ENCODE peak calls at places on chromosomes 6 and 20, in six cellular contexts. R is IMR-90, Q is mesenchymal stem cell, M is H9, T is trophoblast cell, P is H1. J is an unnamed sample.

GRCh38 chr20:10376271-10377075 is 57.5 kb downstream of the MKKS start:
- DNase-seq in R (peak), Q (peak), M (no peak), T (no peak), P (no peak), J (no peak)

GRCh38 chr20:45095753-45096371 is 5.1 kb downstream of the KCNS1 start:
- DNase-seq in R (peak), Q (peak), M (peak), T (peak), P (peak), J (peak)

GRCh38 chr6:107700016-107700335 is 124.1 kb downstream of the SCML4 start:
- DNase-seq in R (no peak), Q (no peak), M (no peak), T (no peak), P (no peak), J (no peak)

GRCh38 chr6:157682856-157683481 is 140.1 kb upstream of the SNX9 start:
- DNase-seq in R (peak), Q (peak), M (no peak), T (peak), P (no peak), J (no peak)

GRCh38 chr6:106688177-106688951 is 59.0 kb downstream of the QRSL1 start:
- DNase-seq in R (no peak), Q (no peak), M (no peak), T (peak), P (no peak), J (no peak)

GRCh38 chr6:123434186-123434585 is 202.6 kb downstream of the TRDN start:
- DNase-seq in R (no peak), Q (no peak), M (no peak), T (no peak), P (no peak), J (no peak)

GRCh38 chr6:106608080-106608668 is 21.1 kb downstream of the RTN4IP1 start:
- DNase-seq in R (peak), Q (peak), M (no peak), T (peak), P (no peak), J (peak)

GRCh38 chr6:129117355-129117754 is 234.4 kb downstream of the LAMA2 start:
- DNase-seq in R (no peak), Q (no peak), M (no peak), T (no peak), P (no peak), J (no peak)

GRCh38 chr20:1278323-1278660 is 12.2 kb downstream of the SNPH start:
- DNase-seq in R (no peak), Q (no peak), M (no peak), T (no peak), P (no peak), J (no peak)

GRCh38 chr20:19750907-19751636 is 7.0 kb upstream of the RIN2 start:
- DNase-seq in R (no peak), Q (no peak), M (no peak), T (no peak), P (no peak), J (no peak)

GRCh38 chr6:24908555-24908954 is 27.2 kb downstream of the RIPOR2 start:
- DNase-seq in R (peak), Q (no peak), M (no peak), T (peak), P (no peak), J (no peak)

GRCh38 chr20:9177278-9177677 is 108.4 kb downstream of the PLCB4 start:
- DNase-seq in R (no peak), Q (peak), M (no peak), T (no peak), P (no peak), J (no peak)

GRCh38 chr20:53986037-53986436 is 84.4 kb downstream of the BCAS1 start:
- DNase-seq in R (no peak), Q (no peak), M (no peak), T (no peak), P (no peak), J (no peak)

GRCh38 chr20:1212607-1213396 is 9.5 kb downstream of the C20orf202 start:
- DNase-seq in R (peak), Q (peak), M (peak), T (peak), P (peak), J (peak)

GRCh38 chr20:37680420-37680819 is 13.4 kb upstream of the CTNNBL1 start:
- DNase-seq in R (no peak), Q (peak), M (no peak), T (peak), P (no peak), J (no peak)

GRCh38 chr6:89970609-89971337 is 76.5 kb downstream of the GJA10 start:
- DNase-seq in R (peak), Q (peak), M (no peak), T (peak), P (no peak), J (peak)

GRCh38 chr6:113824411-113824810 is 32.7 kb upstream of the MARCKS start:
- DNase-seq in R (peak), Q (no peak), M (no peak), T (no peak), P (no peak), J (no peak)

GRCh38 chr6:113137411-113137810 is 719.7 kb upstream of the MARCKS start:
- DNase-seq in R (no peak), Q (no peak), M (no peak), T (no peak), P (no peak), J (no peak)

GRCh38 chr6:25684565-25684964 is 32.5 kb downstream of the SCGN start:
- DNase-seq in R (no peak), Q (no peak), M (no peak), T (no peak), P (no peak), J (no peak)

GRCh38 chr20:62063601-62063980 is 2.1 kb downstream of the TAF4 start:
- DNase-seq in R (peak), Q (peak), M (peak), T (no peak), P (no peak), J (peak)

GRCh38 chr20:6525447-6526303 is 241.8 kb upstream of the BMP2 start:
- DNase-seq in R (peak), Q (peak), M (peak), T (no peak), P (no peak), J (no peak)

GRCh38 chr20:50717974-50718761 is 13.2 kb upstream of the PARD6B start:
- DNase-seq in R (no peak), Q (no peak), M (no peak), T (no peak), P (no peak), J (no peak)

GRCh38 chr6:14310955-14311354 is 193.4 kb downstream of the CD83 start:
- DNase-seq in R (no peak), Q (peak), M (no peak), T (peak), P (no peak), J (no peak)

GRCh38 chr6:52712136-52712535 is 41.2 kb downstream of the TMEM14A start:
- DNase-seq in R (peak), Q (no peak), M (no peak), T (no peak), P (no peak), J (no peak)

GRCh38 chr6:650098-650497 is 6.8 kb downstream of the HUS1B start:
- DNase-seq in R (peak), Q (peak), M (no peak), T (peak), P (no peak), J (no peak)

GRCh38 chr20:11255860-11256259 is 582.1 kb upstream of the JAG1 start:
- DNase-seq in R (no peak), Q (no peak), M (no peak), T (no peak), P (no peak), J (no peak)

GRCh38 chr20:44361021-44361420 is 5.5 kb downstream of the HNF4A start:
- DNase-seq in R (no peak), Q (no peak), M (no peak), T (no peak), P (no peak), J (no peak)

GRCh38 chr6:110523461-110524021 is 47.1 kb upstream of the SLC22A16 start:
- DNase-seq in R (no peak), Q (peak), M (no peak), T (no peak), P (no peak), J (no peak)

GRCh38 chr6:30767944-30768301 is 23.6 kb upstream of the IER3 start:
- DNase-seq in R (no peak), Q (no peak), M (no peak), T (no peak), P (no peak), J (no peak)

GRCh38 chr6:30768634-30769087 is 24.3 kb upstream of the IER3 start:
- DNase-seq in R (no peak), Q (no peak), M (no peak), T (no peak), P (no peak), J (no peak)

GRCh38 chr6:30769088-30769852 is 24.9 kb upstream of the IER3 start:
- DNase-seq in R (peak), Q (peak), M (peak), T (peak), P (no peak), J (no peak)

GRCh38 chr6:30766461-30767157 is 22.3 kb upstream of the IER3 start:
- DNase-seq in R (no peak), Q (no peak), M (no peak), T (no peak), P (no peak), J (no peak)

DNA sequence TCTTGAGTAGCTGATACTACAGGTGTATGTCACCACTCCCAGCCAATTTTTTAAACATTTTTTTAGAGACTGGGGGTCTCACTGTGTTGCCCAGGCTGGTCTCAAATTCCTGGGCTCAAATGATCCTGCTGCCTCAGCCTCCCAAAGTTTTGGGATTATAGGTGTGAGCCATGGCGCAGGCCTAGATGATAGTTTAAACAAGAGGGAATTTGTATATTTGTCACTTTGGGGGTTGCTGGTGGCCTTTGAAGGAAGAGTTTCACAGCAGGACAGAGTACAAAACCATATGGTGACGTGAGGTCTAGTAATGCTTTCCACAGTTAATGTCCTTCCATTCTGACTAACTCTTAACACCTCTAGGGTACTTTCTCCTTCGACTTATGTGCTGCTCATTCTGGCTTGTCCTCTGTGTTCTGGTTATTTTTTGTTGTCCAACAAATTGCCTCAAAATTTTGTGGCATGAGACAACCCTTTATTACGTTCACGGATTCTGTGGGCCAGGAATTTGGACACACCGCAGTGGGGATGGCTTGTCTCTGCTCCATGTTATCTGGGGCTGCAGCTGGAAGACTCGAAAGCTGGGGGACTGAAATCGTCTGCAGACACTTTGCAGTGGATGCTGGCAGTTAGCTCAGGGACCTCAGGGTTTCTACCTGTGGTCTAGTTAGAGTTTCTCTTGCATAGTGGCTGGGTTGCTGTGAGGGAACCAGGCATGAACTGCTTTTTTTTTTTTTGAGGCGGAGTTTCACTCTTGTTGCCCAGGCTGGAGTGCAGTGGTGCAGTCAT is 23.0 kb upstream of the IER3 start:
- DNase-seq in R (no peak), Q (no peak), M (no peak), T (no peak), P (no peak), J (no peak)
- H3K4ac ChIP-seq in R (peak), Q (no peak), M (no peak), T (peak), P (no peak), J (no peak)

DNA sequence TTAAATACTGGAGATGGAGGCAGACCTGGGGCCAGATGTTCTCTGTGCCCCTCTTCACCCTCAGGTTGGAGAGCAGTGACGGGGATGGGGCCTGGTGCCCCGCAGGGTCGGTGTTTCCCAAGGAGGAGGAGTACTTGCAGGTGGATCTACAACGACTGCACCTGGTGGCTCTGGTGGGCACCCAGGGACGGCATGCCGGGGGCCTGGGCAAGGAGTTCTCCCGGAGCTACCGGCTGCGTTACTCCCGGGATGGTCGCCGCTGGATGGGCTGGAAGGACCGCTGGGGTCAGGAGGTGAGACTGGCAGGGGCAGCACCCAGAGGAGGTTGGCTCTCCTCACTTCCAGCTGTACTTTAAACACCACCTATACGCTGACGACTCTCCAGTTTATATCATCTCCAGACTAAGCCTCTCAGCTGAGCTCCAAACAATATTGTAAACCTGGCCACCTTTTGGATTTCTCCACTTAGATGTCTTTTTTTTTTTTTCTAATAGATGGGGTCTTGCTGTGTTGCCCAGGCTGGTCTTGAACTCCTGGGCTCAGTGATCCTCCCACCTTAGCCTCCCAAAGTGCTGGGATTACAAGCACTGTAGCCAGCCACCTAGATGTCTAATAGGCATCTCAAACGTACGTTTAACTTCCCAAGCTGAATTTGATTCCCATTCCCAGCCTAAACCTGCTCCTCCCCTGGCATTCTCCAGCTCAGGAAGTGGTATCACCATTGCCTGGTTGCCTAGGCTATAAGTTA is 5.0 kb downstream of the DDR1 start:
- DNase-seq in R (no peak), Q (no peak), M (peak), T (no peak), P (no peak), J (no peak)
- H3K14ac ChIP-seq in R (no peak), Q (no peak), M (no peak), T (no peak), P (no peak), J (no peak)

DNA sequence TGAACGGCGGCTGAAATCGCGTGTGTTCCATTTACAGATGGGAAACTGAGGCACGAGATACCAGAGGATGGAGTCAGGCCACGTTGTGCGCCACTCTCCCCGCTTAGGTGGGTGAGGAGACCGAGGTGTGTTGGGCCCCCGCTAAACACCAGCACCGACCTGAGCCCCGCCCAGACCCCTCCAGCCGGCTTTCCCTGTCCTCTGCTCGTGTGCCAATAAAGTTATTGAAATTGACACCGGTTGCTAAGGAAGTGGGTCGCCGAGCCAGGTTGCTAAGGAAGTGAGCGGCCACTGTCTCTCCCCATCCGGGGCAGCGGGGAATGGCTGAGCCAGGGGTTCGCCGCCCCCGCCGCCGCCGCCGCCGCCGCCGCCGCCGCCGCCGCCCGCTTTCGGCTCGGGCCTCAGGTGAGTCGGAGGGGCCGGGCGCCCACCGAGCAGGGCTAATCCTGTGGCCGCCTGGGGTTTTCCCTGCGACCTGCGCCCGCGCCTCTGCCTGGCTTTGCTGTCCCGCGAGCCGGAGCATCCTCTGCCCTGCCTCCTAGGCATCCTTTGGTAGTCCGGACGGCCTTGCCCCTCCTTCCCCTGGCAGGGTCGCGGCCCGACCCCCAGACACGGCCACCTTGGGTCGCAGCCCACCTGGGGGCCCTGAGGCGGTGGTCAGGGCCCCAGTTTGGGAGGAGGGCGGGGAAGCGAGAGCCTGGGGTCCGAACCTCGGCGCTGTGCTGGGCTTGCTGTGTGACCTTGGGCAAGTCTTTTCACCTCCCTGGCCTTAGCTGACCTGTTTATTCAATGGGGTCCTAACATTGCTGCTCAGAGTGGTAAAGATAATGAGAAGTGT is at the start of gene KIF3B:
- DNase-seq in R (peak), Q (peak), M (peak), T (peak), P (peak), J (peak)
- H3K4ac ChIP-seq in R (peak), Q (peak), M (no peak), T (peak), P (peak), J (no peak)

GRCh38 chr6:34485321-34486060 is 19.6 kb downstream of the PACSIN1 start:
- DNase-seq in R (no peak), Q (no peak), M (no peak), T (no peak), P (no peak), J (no peak)
- H3K14ac ChIP-seq in R (no peak), Q (no peak), M (peak), T (no peak), P (no peak), J (peak)

J was measured in neuronal stem cell.